ENCODE peak calls at places on chromosomes 13 and 19, in ten cellular contexts. X is GM12865, F is WTC11, Z is H9, C is lower leg skin, L is OCI-LY7, K is upper lobe of left lung, B is bronchial epithelial cell, U is fibroblast of villous mesenchyme, A is HFF-Myc. T is an unnamed sample.

GRCh38 chr13:33494596-33495214 is 209.2 kb upstream of the STARD13 start:
- DNase-seq in X (no peak), F (no peak), Z (no peak), C (no peak), L (no peak), K (no peak), B (peak; percentile 91), U (peak; percentile 83), A (peak; percentile 88), T (no peak)

GRCh38 chr19:11408591-11408990 is 10.5 kb downstream of the RGL3 start:
- DNase-seq in X (no peak), F (no peak), Z (no peak), C (no peak), L (no peak), K (no peak), B (no peak), U (no peak), A (no peak), T (no peak)

GRCh38 chr13:43377955-43378354 is 354.6 kb downstream of the DNAJC15 start:
- DNase-seq in X (no peak), F (no peak), Z (no peak), C (no peak), L (no peak), K (no peak), B (peak; percentile 54), U (no peak), A (no peak), T (no peak)

GRCh38 chr19:3880471-3881271 is at the start of gene ATCAY:
- DNase-seq in X (no peak), F (peak; percentile 69), Z (peak; percentile 90), C (no peak), L (no peak), K (no peak), B (no peak), U (no peak), A (no peak), T (no peak)

GRCh38 chr13:97067342-97067895 is 73.1 kb upstream of the OXGR1 start:
- DNase-seq in X (no peak), F (no peak), Z (no peak), C (no peak), L (no peak), K (no peak), B (no peak), U (peak; percentile 43), A (no peak), T (no peak)

GRCh38 chr19:47707135-47707925 is 5.9 kb upstream of the EHD2 start:
- DNase-seq in X (peak; percentile 83), F (peak; percentile 92), Z (peak; percentile 89), C (peak; percentile 55), L (peak; percentile 79), K (peak; percentile 67), B (peak; percentile 62), U (peak; percentile 73), A (peak; percentile 64), T (peak; percentile 77)

GRCh38 chr13:96988441-96988840 is 5.8 kb downstream of the OXGR1 start:
- DNase-seq in X (no peak), F (no peak), Z (no peak), C (no peak), L (no peak), K (no peak), B (no peak), U (no peak), A (no peak), T (no peak)

GRCh38 chr19:30123109-30123508 is 181.1 kb downstream of the URI1 start:
- DNase-seq in X (no peak), F (no peak), Z (no peak), C (no peak), L (no peak), K (no peak), B (no peak), U (no peak), A (no peak), T (no peak)

GRCh38 chr19:22144394-22144793 is 52.4 kb downstream of the ZNF676 start:
- DNase-seq in X (peak; percentile 16), F (no peak), Z (no peak), C (no peak), L (peak; percentile 61), K (no peak), B (no peak), U (peak; percentile 30), A (peak; percentile 1), T (no peak)

GRCh38 chr13:97432232-97432916 is 1.6 kb upstream of the RAP2A start:
- DNase-seq in X (peak; percentile 28), F (no peak), Z (no peak), C (no peak), L (peak; percentile 4), K (no peak), B (no peak), U (no peak), A (no peak), T (no peak)

GRCh38 chr13:26045123-26045522 is 6.7 kb downstream of the SHISA2 start:
- DNase-seq in X (no peak), F (no peak), Z (no peak), C (no peak), L (no peak), K (no peak), B (no peak), U (no peak), A (no peak), T (no peak)
- TF ChIP-seq CTCF in X (no peak), F (no peak), Z (no peak), C (no peak), L (no peak), K (no peak), B (no peak), U (no peak), A (no peak), T (no peak)

GRCh38 chr19:50695251-50696064 is 24.1 kb downstream of the SHANK1 start:
- DNase-seq in X (no peak), F (peak; percentile 61), Z (no peak), C (no peak), L (no peak), K (no peak), B (no peak), U (no peak), A (no peak), T (peak; percentile 68)
- TF ChIP-seq CTCF in X (no peak), F (no peak), Z (no peak), C (no peak), L (no peak), K (no peak), B (no peak), U (no peak), A (no peak), T (no peak)

GRCh38 chr13:32229443-32229842 is 85.7 kb downstream of the ZAR1L start:
- DNase-seq in X (no peak), F (no peak), Z (no peak), C (no peak), L (no peak), K (no peak), B (no peak), U (no peak), A (no peak), T (no peak)

GRCh38 chr13:32224916-32225315 is 90.2 kb downstream of the ZAR1L start:
- DNase-seq in X (no peak), F (no peak), Z (no peak), C (no peak), L (no peak), K (no peak), B (no peak), U (peak; percentile 63), A (no peak), T (no peak)

GRCh38 chr13:32232263-32232662 is 82.9 kb downstream of the ZAR1L start:
- DNase-seq in X (no peak), F (no peak), Z (no peak), C (no peak), L (no peak), K (no peak), B (no peak), U (no peak), A (no peak), T (no peak)

GRCh38 chr13:32225494-32225931 is 89.7 kb downstream of the ZAR1L start:
- DNase-seq in X (no peak), F (no peak), Z (no peak), C (no peak), L (no peak), K (no peak), B (no peak), U (peak; percentile 94), A (peak; percentile 59), T (no peak)

GRCh38 chr13:32228330-32229041 is 86.7 kb downstream of the ZAR1L start:
- DNase-seq in X (no peak), F (no peak), Z (no peak), C (no peak), L (no peak), K (no peak), B (peak; percentile 37), U (peak; percentile 36), A (no peak), T (no peak)
- TF ChIP-seq CTCF in X (no peak), F (no peak), Z (no peak), C (no peak), L (no peak), K (no peak), B (no peak), U (no peak), A (peak; percentile 7), T (no peak)

GRCh38 chr19:1408300-1409203 is 1.2 kb downstream of the DAZAP1 start:
- DNase-seq in X (peak; percentile 62), F (peak; percentile 48), Z (no peak), C (no peak), L (peak; percentile 64), K (peak; percentile 77), B (no peak), U (peak; percentile 69), A (no peak), T (peak; percentile 64)

GRCh38 chr19:1407662-1408299 is 395 bp downstream of the DAZAP1 start:
- DNase-seq in X (no peak), F (no peak), Z (no peak), C (no peak), L (no peak), K (no peak), B (no peak), U (no peak), A (no peak), T (peak; percentile 67)

GRCh38 chr19:1406496-1406817 is 929 bp upstream of the DAZAP1 start:
- DNase-seq in X (no peak), F (no peak), Z (no peak), C (no peak), L (no peak), K (no peak), B (no peak), U (no peak), A (no peak), T (no peak)

GRCh38 chr19:1409204-1410005 is 2.0 kb downstream of the DAZAP1 start:
- DNase-seq in X (no peak), F (no peak), Z (no peak), C (no peak), L (no peak), K (no peak), B (no peak), U (no peak), A (no peak), T (no peak)

DNA sequence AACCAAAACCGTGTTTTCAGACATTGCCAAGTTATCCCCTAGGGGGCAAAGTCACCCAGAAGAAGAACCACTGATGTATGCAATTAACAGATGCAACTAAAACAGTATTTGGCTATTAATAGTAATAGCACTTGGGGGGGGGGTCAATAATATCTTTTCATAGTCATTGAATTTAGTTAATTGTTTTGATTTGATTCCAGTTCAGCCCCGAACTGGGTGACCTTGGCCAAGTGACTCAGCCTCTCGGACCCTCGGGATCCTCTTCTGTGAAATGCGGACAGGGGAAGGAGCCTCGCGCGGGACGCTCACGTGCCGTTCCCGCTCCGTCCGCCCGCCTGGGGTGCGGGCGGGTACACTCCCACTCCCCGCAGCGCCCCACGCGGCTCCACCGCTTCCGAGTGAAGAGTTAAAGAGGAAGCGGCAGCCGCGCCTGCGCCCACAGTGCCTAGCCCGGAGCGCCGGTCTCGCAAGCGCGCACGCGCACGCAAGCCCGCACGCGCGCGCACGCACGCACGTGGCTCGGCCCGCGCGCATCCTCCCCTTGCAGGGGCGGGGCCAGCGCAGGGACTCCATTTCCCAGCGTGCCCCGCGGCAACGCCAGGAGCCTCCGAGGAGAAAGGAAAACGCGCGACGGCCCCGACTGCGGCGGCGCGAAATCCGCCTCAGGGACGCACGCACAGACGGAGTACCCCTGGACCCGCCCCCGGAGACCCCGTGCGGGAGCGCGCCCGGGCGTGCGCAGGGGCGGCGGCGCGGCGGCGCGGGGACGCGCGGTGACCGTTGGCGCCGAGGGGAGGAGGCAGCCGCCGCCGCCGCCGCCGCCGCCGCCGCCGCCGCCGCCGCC is at the start of gene DAZAP1:
- DNase-seq in X (peak; percentile 99), F (peak; percentile 99), Z (peak; percentile 98), C (peak; percentile 98), L (peak; percentile 100), K (peak; percentile 99), B (peak; percentile 89), U (peak; percentile 99), A (peak; percentile 88), T (peak; percentile 98)
- TF ChIP-seq CTCF in X (peak; percentile 40), F (peak; percentile 13), Z (peak; percentile 68), C (no peak), L (peak; percentile 78), K (peak; percentile 50), B (peak; percentile 42), U (peak; percentile 57), A (peak; percentile 43), T (peak; percentile 50)